ENCODE peak calls at places on chromosomes 5 and 9, in ten cellular contexts. One of them, this sample, is unnamed.

GRCh38 chr5:151157426-151158286 is at the start of gene ANXA6:
- DNase-seq in T-helper 9 cell: peak; percentile 61
- DNase-seq in AG04450: peak; percentile 49
- DNase-seq in GM10248: peak; percentile 81
- DNase-seq in activated CD8-positive, alpha-beta memory T cell treated with anti-CD3 and anti-CD28 coated beads, Interleukin-2, amount 50 U/mL, for 48 hours: peak; percentile 85
- DNase-seq in DMS 273 treated with DMSO at 0.1 percent for 48 hours: peak; percentile 50
- DNase-seq in amniotic stem cell: peak; percentile 77
- DNase-seq in activated CD4-positive, CD25-positive, alpha-beta regulatory T cell: peak; percentile 16
- DNase-seq in heart right ventricle: peak; percentile 89
- DNase-seq in MCF 10A: peak; percentile 81
- DNase-seq in this sample: peak; percentile 75

GRCh38 chr5:55440188-55440646 is 94.5 kb downstream of the PLPP1 start:
- DNase-seq in T-helper 9 cell: no peak
- DNase-seq in AG04450: no peak
- DNase-seq in GM10248: no peak
- DNase-seq in activated CD8-positive, alpha-beta memory T cell treated with anti-CD3 and anti-CD28 coated beads, Interleukin-2, amount 50 U/mL, for 48 hours: no peak
- DNase-seq in DMS 273 treated with DMSO at 0.1 percent for 48 hours: no peak
- DNase-seq in amniotic stem cell: no peak
- DNase-seq in activated CD4-positive, CD25-positive, alpha-beta regulatory T cell: no peak
- DNase-seq in heart right ventricle: no peak
- DNase-seq in MCF 10A: peak; percentile 45
- DNase-seq in this sample: no peak

GRCh38 chr9:34664281-34665108 is 2.0 kb upstream of the CCL27 start:
- DNase-seq in T-helper 9 cell: peak; percentile 69
- DNase-seq in AG04450: no peak
- DNase-seq in GM10248: peak; percentile 68
- DNase-seq in activated CD8-positive, alpha-beta memory T cell treated with anti-CD3 and anti-CD28 coated beads, Interleukin-2, amount 50 U/mL, for 48 hours: peak; percentile 88
- DNase-seq in DMS 273 treated with DMSO at 0.1 percent for 48 hours: peak; percentile 45
- DNase-seq in amniotic stem cell: peak; percentile 55
- DNase-seq in activated CD4-positive, CD25-positive, alpha-beta regulatory T cell: peak; percentile 28
- DNase-seq in heart right ventricle: peak; percentile 85
- DNase-seq in MCF 10A: peak; percentile 82
- DNase-seq in this sample: peak; percentile 62

GRCh38 chr5:73786043-73786831 is 160.2 kb downstream of the ARHGEF28 start:
- DNase-seq in T-helper 9 cell: no peak
- DNase-seq in AG04450: no peak
- DNase-seq in GM10248: no peak
- DNase-seq in activated CD8-positive, alpha-beta memory T cell treated with anti-CD3 and anti-CD28 coated beads, Interleukin-2, amount 50 U/mL, for 48 hours: no peak
- DNase-seq in DMS 273 treated with DMSO at 0.1 percent for 48 hours: no peak
- DNase-seq in amniotic stem cell: no peak
- DNase-seq in activated CD4-positive, CD25-positive, alpha-beta regulatory T cell: no peak
- DNase-seq in heart right ventricle: no peak
- DNase-seq in MCF 10A: peak; percentile 65
- DNase-seq in this sample: no peak

GRCh38 chr9:128554155-128554862 is 1.9 kb downstream of the SPTAN1 start:
- DNase-seq in T-helper 9 cell: no peak
- DNase-seq in AG04450: peak; percentile 79
- DNase-seq in GM10248: peak; percentile 32
- DNase-seq in activated CD8-positive, alpha-beta memory T cell treated with anti-CD3 and anti-CD28 coated beads, Interleukin-2, amount 50 U/mL, for 48 hours: peak; percentile 59
- DNase-seq in DMS 273 treated with DMSO at 0.1 percent for 48 hours: no peak
- DNase-seq in amniotic stem cell: peak; percentile 80
- DNase-seq in activated CD4-positive, CD25-positive, alpha-beta regulatory T cell: no peak
- DNase-seq in heart right ventricle: peak; percentile 58
- DNase-seq in MCF 10A: peak; percentile 75
- DNase-seq in this sample: peak; percentile 80

GRCh38 chr9:97510797-97511761 is 9.6 kb downstream of the TMOD1 start:
- DNase-seq in T-helper 9 cell: no peak
- DNase-seq in AG04450: peak; percentile 53
- DNase-seq in GM10248: peak; percentile 62
- DNase-seq in activated CD8-positive, alpha-beta memory T cell treated with anti-CD3 and anti-CD28 coated beads, Interleukin-2, amount 50 U/mL, for 48 hours: peak; percentile 49
- DNase-seq in DMS 273 treated with DMSO at 0.1 percent for 48 hours: no peak
- DNase-seq in amniotic stem cell: no peak
- DNase-seq in activated CD4-positive, CD25-positive, alpha-beta regulatory T cell: no peak
- DNase-seq in heart right ventricle: peak; percentile 27
- DNase-seq in MCF 10A: peak; percentile 67
- DNase-seq in this sample: no peak

GRCh38 chr9:131546336-131547084 is 1.2 kb downstream of the PRRT1B start:
- DNase-seq in T-helper 9 cell: no peak
- DNase-seq in AG04450: no peak
- DNase-seq in GM10248: no peak
- DNase-seq in activated CD8-positive, alpha-beta memory T cell treated with anti-CD3 and anti-CD28 coated beads, Interleukin-2, amount 50 U/mL, for 48 hours: no peak
- DNase-seq in DMS 273 treated with DMSO at 0.1 percent for 48 hours: peak; percentile 10
- DNase-seq in amniotic stem cell: no peak
- DNase-seq in activated CD4-positive, CD25-positive, alpha-beta regulatory T cell: no peak
- DNase-seq in heart right ventricle: no peak
- DNase-seq in MCF 10A: no peak
- DNase-seq in this sample: peak; percentile 52

GRCh38 chr9:16828335-16829281 is 41.9 kb downstream of the BNC2 start:
- DNase-seq in T-helper 9 cell: no peak
- DNase-seq in AG04450: no peak
- DNase-seq in GM10248: no peak
- DNase-seq in activated CD8-positive, alpha-beta memory T cell treated with anti-CD3 and anti-CD28 coated beads, Interleukin-2, amount 50 U/mL, for 48 hours: no peak
- DNase-seq in DMS 273 treated with DMSO at 0.1 percent for 48 hours: no peak
- DNase-seq in amniotic stem cell: no peak
- DNase-seq in activated CD4-positive, CD25-positive, alpha-beta regulatory T cell: no peak
- DNase-seq in heart right ventricle: peak; percentile 11
- DNase-seq in MCF 10A: no peak
- DNase-seq in this sample: no peak

GRCh38 chr5:149700347-149700746 is 29.8 kb upstream of the PPARGC1B start:
- DNase-seq in T-helper 9 cell: no peak
- DNase-seq in AG04450: no peak
- DNase-seq in GM10248: no peak
- DNase-seq in activated CD8-positive, alpha-beta memory T cell treated with anti-CD3 and anti-CD28 coated beads, Interleukin-2, amount 50 U/mL, for 48 hours: peak; percentile 23
- DNase-seq in DMS 273 treated with DMSO at 0.1 percent for 48 hours: no peak
- DNase-seq in amniotic stem cell: no peak
- DNase-seq in activated CD4-positive, CD25-positive, alpha-beta regulatory T cell: no peak
- DNase-seq in heart right ventricle: peak; percentile 24
- DNase-seq in MCF 10A: no peak
- DNase-seq in this sample: no peak

GRCh38 chr5:174239718-174240117 is 194.2 kb downstream of the NSG2 start:
- DNase-seq in T-helper 9 cell: no peak
- DNase-seq in AG04450: no peak
- DNase-seq in GM10248: no peak
- DNase-seq in activated CD8-positive, alpha-beta memory T cell treated with anti-CD3 and anti-CD28 coated beads, Interleukin-2, amount 50 U/mL, for 48 hours: no peak
- DNase-seq in DMS 273 treated with DMSO at 0.1 percent for 48 hours: no peak
- DNase-seq in amniotic stem cell: no peak
- DNase-seq in activated CD4-positive, CD25-positive, alpha-beta regulatory T cell: no peak
- DNase-seq in heart right ventricle: no peak
- DNase-seq in MCF 10A: no peak
- DNase-seq in this sample: no peak

GRCh38 chr5:14581333-14581890 is at the start of gene OTULINL:
- DNase-seq in T-helper 9 cell: peak; percentile 85
- DNase-seq in AG04450: peak; percentile 23
- DNase-seq in GM10248: peak; percentile 97
- DNase-seq in activated CD8-positive, alpha-beta memory T cell treated with anti-CD3 and anti-CD28 coated beads, Interleukin-2, amount 50 U/mL, for 48 hours: peak; percentile 92
- DNase-seq in DMS 273 treated with DMSO at 0.1 percent for 48 hours: peak; percentile 34
- DNase-seq in amniotic stem cell: no peak
- DNase-seq in activated CD4-positive, CD25-positive, alpha-beta regulatory T cell: peak; percentile 82
- DNase-seq in heart right ventricle: peak; percentile 90
- DNase-seq in MCF 10A: peak; percentile 70
- DNase-seq in this sample: peak; percentile 80

GRCh38 chr5:79396265-79396664 is 117.7 kb downstream of the HOMER1 start:
- DNase-seq in T-helper 9 cell: no peak
- DNase-seq in AG04450: no peak
- DNase-seq in GM10248: no peak
- DNase-seq in activated CD8-positive, alpha-beta memory T cell treated with anti-CD3 and anti-CD28 coated beads, Interleukin-2, amount 50 U/mL, for 48 hours: no peak
- DNase-seq in DMS 273 treated with DMSO at 0.1 percent for 48 hours: no peak
- DNase-seq in amniotic stem cell: no peak
- DNase-seq in activated CD4-positive, CD25-positive, alpha-beta regulatory T cell: no peak
- DNase-seq in heart right ventricle: no peak
- DNase-seq in MCF 10A: peak; percentile 13
- DNase-seq in this sample: no peak

GRCh38 chr5:67774153-67774552 is 441.4 kb upstream of the PIK3R1 start:
- DNase-seq in T-helper 9 cell: no peak
- DNase-seq in AG04450: no peak
- DNase-seq in GM10248: no peak
- DNase-seq in activated CD8-positive, alpha-beta memory T cell treated with anti-CD3 and anti-CD28 coated beads, Interleukin-2, amount 50 U/mL, for 48 hours: no peak
- DNase-seq in DMS 273 treated with DMSO at 0.1 percent for 48 hours: no peak
- DNase-seq in amniotic stem cell: no peak
- DNase-seq in activated CD4-positive, CD25-positive, alpha-beta regulatory T cell: no peak
- DNase-seq in heart right ventricle: no peak
- DNase-seq in MCF 10A: peak; percentile 71
- DNase-seq in this sample: peak; percentile 50

GRCh38 chr5:429453-430188 is 13.4 kb upstream of the EXOC3 start:
- DNase-seq in T-helper 9 cell: no peak
- DNase-seq in AG04450: no peak
- DNase-seq in GM10248: no peak
- DNase-seq in activated CD8-positive, alpha-beta memory T cell treated with anti-CD3 and anti-CD28 coated beads, Interleukin-2, amount 50 U/mL, for 48 hours: peak; percentile 43
- DNase-seq in DMS 273 treated with DMSO at 0.1 percent for 48 hours: no peak
- DNase-seq in amniotic stem cell: no peak
- DNase-seq in activated CD4-positive, CD25-positive, alpha-beta regulatory T cell: no peak
- DNase-seq in heart right ventricle: no peak
- DNase-seq in MCF 10A: peak; percentile 51
- DNase-seq in this sample: no peak

GRCh38 chr9:114825126-114825525 is 19.3 kb upstream of the TNFSF15 start:
- DNase-seq in T-helper 9 cell: no peak
- DNase-seq in AG04450: no peak
- DNase-seq in GM10248: no peak
- DNase-seq in activated CD8-positive, alpha-beta memory T cell treated with anti-CD3 and anti-CD28 coated beads, Interleukin-2, amount 50 U/mL, for 48 hours: no peak
- DNase-seq in DMS 273 treated with DMSO at 0.1 percent for 48 hours: no peak
- DNase-seq in amniotic stem cell: no peak
- DNase-seq in activated CD4-positive, CD25-positive, alpha-beta regulatory T cell: no peak
- DNase-seq in heart right ventricle: no peak
- DNase-seq in MCF 10A: no peak
- DNase-seq in this sample: no peak

GRCh38 chr9:2489838-2490314 is 131.7 kb upstream of the VLDLR start:
- DNase-seq in T-helper 9 cell: no peak
- DNase-seq in AG04450: peak; percentile 16
- DNase-seq in GM10248: no peak
- DNase-seq in activated CD8-positive, alpha-beta memory T cell treated with anti-CD3 and anti-CD28 coated beads, Interleukin-2, amount 50 U/mL, for 48 hours: no peak
- DNase-seq in DMS 273 treated with DMSO at 0.1 percent for 48 hours: no peak
- DNase-seq in amniotic stem cell: no peak
- DNase-seq in activated CD4-positive, CD25-positive, alpha-beta regulatory T cell: no peak
- DNase-seq in heart right ventricle: peak; percentile 36
- DNase-seq in MCF 10A: no peak
- DNase-seq in this sample: no peak

GRCh38 chr5:135398855-135399837 is at the start of gene MACROH2A1:
- DNase-seq in T-helper 9 cell: peak; percentile 73
- DNase-seq in AG04450: no peak
- DNase-seq in GM10248: peak; percentile 92
- DNase-seq in activated CD8-positive, alpha-beta memory T cell treated with anti-CD3 and anti-CD28 coated beads, Interleukin-2, amount 50 U/mL, for 48 hours: peak; percentile 91
- DNase-seq in DMS 273 treated with DMSO at 0.1 percent for 48 hours: peak; percentile 35
- DNase-seq in amniotic stem cell: peak; percentile 83
- DNase-seq in activated CD4-positive, CD25-positive, alpha-beta regulatory T cell: peak; percentile 62
- DNase-seq in heart right ventricle: peak; percentile 91
- DNase-seq in MCF 10A: peak; percentile 91
- DNase-seq in this sample: peak; percentile 84

GRCh38 chr5:6737043-6737941 is 24.1 kb downstream of the TENT4A start:
- DNase-seq in T-helper 9 cell: no peak
- DNase-seq in AG04450: no peak
- DNase-seq in GM10248: peak; percentile 72
- DNase-seq in activated CD8-positive, alpha-beta memory T cell treated with anti-CD3 and anti-CD28 coated beads, Interleukin-2, amount 50 U/mL, for 48 hours: peak; percentile 53
- DNase-seq in DMS 273 treated with DMSO at 0.1 percent for 48 hours: no peak
- DNase-seq in amniotic stem cell: no peak
- DNase-seq in activated CD4-positive, CD25-positive, alpha-beta regulatory T cell: no peak
- DNase-seq in heart right ventricle: no peak
- DNase-seq in MCF 10A: no peak
- DNase-seq in this sample: no peak

GRCh38 chr5:1535646-1536045 is 11.9 kb upstream of the LPCAT1 start:
- DNase-seq in T-helper 9 cell: no peak
- DNase-seq in AG04450: no peak
- DNase-seq in GM10248: no peak
- DNase-seq in activated CD8-positive, alpha-beta memory T cell treated with anti-CD3 and anti-CD28 coated beads, Interleukin-2, amount 50 U/mL, for 48 hours: no peak
- DNase-seq in DMS 273 treated with DMSO at 0.1 percent for 48 hours: no peak
- DNase-seq in amniotic stem cell: no peak
- DNase-seq in activated CD4-positive, CD25-positive, alpha-beta regulatory T cell: no peak
- DNase-seq in heart right ventricle: no peak
- DNase-seq in MCF 10A: no peak
- DNase-seq in this sample: no peak

GRCh38 chr9:127753148-127753547 is 18.1 kb upstream of the TOR2A start:
- DNase-seq in T-helper 9 cell: no peak
- DNase-seq in AG04450: no peak
- DNase-seq in GM10248: no peak
- DNase-seq in activated CD8-positive, alpha-beta memory T cell treated with anti-CD3 and anti-CD28 coated beads, Interleukin-2, amount 50 U/mL, for 48 hours: no peak
- DNase-seq in DMS 273 treated with DMSO at 0.1 percent for 48 hours: no peak
- DNase-seq in amniotic stem cell: no peak
- DNase-seq in activated CD4-positive, CD25-positive, alpha-beta regulatory T cell: no peak
- DNase-seq in heart right ventricle: no peak
- DNase-seq in MCF 10A: no peak
- DNase-seq in this sample: no peak

GRCh38 chr5:166022065-166022464 is 2269.4 kb upstream of the WWC1 start:
- DNase-seq in T-helper 9 cell: no peak
- DNase-seq in AG04450: no peak
- DNase-seq in GM10248: no peak
- DNase-seq in activated CD8-positive, alpha-beta memory T cell treated with anti-CD3 and anti-CD28 coated beads, Interleukin-2, amount 50 U/mL, for 48 hours: no peak
- DNase-seq in DMS 273 treated with DMSO at 0.1 percent for 48 hours: no peak
- DNase-seq in amniotic stem cell: no peak
- DNase-seq in activated CD4-positive, CD25-positive, alpha-beta regulatory T cell: no peak
- DNase-seq in heart right ventricle: no peak
- DNase-seq in MCF 10A: no peak
- DNase-seq in this sample: no peak

GRCh38 chr9:76379494-76379893 is 14.7 kb downstream of the RFK start:
- DNase-seq in T-helper 9 cell: no peak
- DNase-seq in AG04450: no peak
- DNase-seq in GM10248: no peak
- DNase-seq in activated CD8-positive, alpha-beta memory T cell treated with anti-CD3 and anti-CD28 coated beads, Interleukin-2, amount 50 U/mL, for 48 hours: no peak
- DNase-seq in DMS 273 treated with DMSO at 0.1 percent for 48 hours: no peak
- DNase-seq in amniotic stem cell: no peak
- DNase-seq in activated CD4-positive, CD25-positive, alpha-beta regulatory T cell: no peak
- DNase-seq in heart right ventricle: no peak
- DNase-seq in MCF 10A: peak; percentile 88
- DNase-seq in this sample: no peak

GRCh38 chr9:130042406-130042930 is 521 bp downstream of the FNBP1 start:
- DNase-seq in T-helper 9 cell: no peak
- DNase-seq in AG04450: no peak
- DNase-seq in GM10248: no peak
- DNase-seq in activated CD8-positive, alpha-beta memory T cell treated with anti-CD3 and anti-CD28 coated beads, Interleukin-2, amount 50 U/mL, for 48 hours: no peak
- DNase-seq in DMS 273 treated with DMSO at 0.1 percent for 48 hours: no peak
- DNase-seq in amniotic stem cell: peak; percentile 17
- DNase-seq in activated CD4-positive, CD25-positive, alpha-beta regulatory T cell: no peak
- DNase-seq in heart right ventricle: peak; percentile 18
- DNase-seq in MCF 10A: no peak
- DNase-seq in this sample: no peak

GRCh38 chr9:86315088-86315487 is 32.8 kb upstream of the ISCA1 start:
- DNase-seq in T-helper 9 cell: no peak
- DNase-seq in AG04450: no peak
- DNase-seq in GM10248: no peak
- DNase-seq in activated CD8-positive, alpha-beta memory T cell treated with anti-CD3 and anti-CD28 coated beads, Interleukin-2, amount 50 U/mL, for 48 hours: no peak
- DNase-seq in DMS 273 treated with DMSO at 0.1 percent for 48 hours: no peak
- DNase-seq in amniotic stem cell: no peak
- DNase-seq in activated CD4-positive, CD25-positive, alpha-beta regulatory T cell: no peak
- DNase-seq in heart right ventricle: no peak
- DNase-seq in MCF 10A: no peak
- DNase-seq in this sample: no peak

This sample was measured in SW480.